ENCODE peak calls at places on chromosomes 13 and 19, in four cellular contexts. One of them, this sample, is unnamed.

GRCh38 chr19:8304841-8305621 is 3.1 kb downstream of the CD320 start:
- DNase-seq in tibial nerve: peak; percentile 4
- DNase-seq in lung: peak; percentile 27
- DNase-seq in mammary epithelial cell: no peak
- DNase-seq in this sample: peak; percentile 87

GRCh38 chr19:44367024-44367423 is 10.5 kb upstream of the ZNF112 start:
- DNase-seq in mammary epithelial cell: no peak
- DNase-seq in lung: no peak
- DNase-seq in tibial nerve: no peak
- DNase-seq in this sample: no peak

GRCh38 chr13:28637714-28638355 is 21.1 kb upstream of the POMP start:
- DNase-seq in tibial nerve: peak; percentile 22
- DNase-seq in lung: no peak
- DNase-seq in mammary epithelial cell: no peak
- DNase-seq in this sample: no peak

GRCh38 chr19:35063940-35064818 is 22.7 kb downstream of the HPN start:
- DNase-seq in mammary epithelial cell: peak; percentile 76
- DNase-seq in tibial nerve: no peak
- DNase-seq in lung: no peak
- DNase-seq in this sample: no peak

GRCh38 chr19:57348136-57348535 is 2.9 kb upstream of the ZNF304 start:
- DNase-seq in tibial nerve: no peak
- DNase-seq in mammary epithelial cell: peak; percentile 14
- DNase-seq in lung: no peak
- DNase-seq in this sample: no peak

GRCh38 chr13:101700598-101700997 is 248.1 kb downstream of the ITGBL1 start:
- DNase-seq in lung: no peak
- DNase-seq in tibial nerve: peak; percentile 50
- DNase-seq in mammary epithelial cell: no peak
- DNase-seq in this sample: no peak

GRCh38 chr19:54275951-54276350 is 5.0 kb downstream of the LILRB2 start:
- DNase-seq in lung: no peak
- DNase-seq in tibial nerve: no peak
- DNase-seq in mammary epithelial cell: no peak
- DNase-seq in this sample: no peak

GRCh38 chr19:18870531-18871172 is 25.3 kb downstream of the CERS1 start:
- DNase-seq in tibial nerve: no peak
- DNase-seq in lung: no peak
- DNase-seq in mammary epithelial cell: no peak
- DNase-seq in this sample: no peak

GRCh38 chr19:2805261-2805900 is 14.3 kb upstream of the ZNF554 start:
- DNase-seq in lung: no peak
- DNase-seq in mammary epithelial cell: no peak
- DNase-seq in tibial nerve: no peak
- DNase-seq in this sample: no peak

GRCh38 chr19:8361921-8362793 is 1.8 kb upstream of the ANGPTL4 start:
- DNase-seq in tibial nerve: peak; percentile 92
- DNase-seq in lung: peak; percentile 95
- DNase-seq in mammary epithelial cell: peak; percentile 99
- DNase-seq in this sample: no peak

GRCh38 chr13:41383400-41383799 is 72.3 kb downstream of the NAA16 start:
- DNase-seq in tibial nerve: no peak
- DNase-seq in mammary epithelial cell: no peak
- DNase-seq in lung: no peak
- DNase-seq in this sample: no peak

GRCh38 chr19:40147693-40148347 is 43.4 kb upstream of the MAP3K10 start:
- DNase-seq in lung: no peak
- DNase-seq in tibial nerve: no peak
- DNase-seq in mammary epithelial cell: peak; percentile 82
- DNase-seq in this sample: no peak

GRCh38 chr13:36997716-36998427 is 1.3 kb downstream of the ALG5 start:
- DNase-seq in tibial nerve: no peak
- DNase-seq in lung: no peak
- DNase-seq in mammary epithelial cell: peak; percentile 1
- DNase-seq in this sample: no peak

GRCh38 chr13:31846984-31847752 is 107.8 kb downstream of the RXFP2 start:
- DNase-seq in tibial nerve: no peak
- DNase-seq in mammary epithelial cell: no peak
- DNase-seq in lung: no peak
- DNase-seq in this sample: no peak

GRCh38 chr13:40181203-40181845 is 485.1 kb downstream of the FOXO1 start:
- DNase-seq in tibial nerve: no peak
- DNase-seq in mammary epithelial cell: peak; percentile 50
- DNase-seq in lung: no peak
- DNase-seq in this sample: no peak

GRCh38 chr19:38224014-38224862 is at the start of gene DPF1:
- DNase-seq in mammary epithelial cell: peak; percentile 79
- DNase-seq in lung: no peak
- DNase-seq in tibial nerve: no peak
- DNase-seq in this sample: peak; percentile 92

GRCh38 chr13:113126265-113127150 is 3.9 kb downstream of the F10 start:
- DNase-seq in tibial nerve: no peak
- DNase-seq in mammary epithelial cell: no peak
- DNase-seq in lung: no peak
- DNase-seq in this sample: no peak

GRCh38 chr19:17296976-17297375 is 6.2 kb downstream of the ABHD8 start:
- DNase-seq in lung: no peak
- DNase-seq in tibial nerve: no peak
- DNase-seq in mammary epithelial cell: no peak
- DNase-seq in this sample: no peak

GRCh38 chr13:67343777-67344176 is 113.6 kb upstream of the PCDH9 start:
- DNase-seq in tibial nerve: no peak
- DNase-seq in lung: no peak
- DNase-seq in mammary epithelial cell: peak; percentile 6
- DNase-seq in this sample: no peak

GRCh38 chr13:48448285-48448962 is 35.5 kb upstream of the LPAR6 start:
- DNase-seq in mammary epithelial cell: peak; percentile 26
- DNase-seq in tibial nerve: no peak
- DNase-seq in lung: no peak
- DNase-seq in this sample: no peak

GRCh38 chr19:33186835-33187540 is 7.1 kb upstream of the LRP3 start:
- DNase-seq in lung: no peak
- DNase-seq in tibial nerve: no peak
- DNase-seq in mammary epithelial cell: no peak
- DNase-seq in this sample: no peak

GRCh38 chr19:46606681-46607440 is 5.7 kb downstream of the CALM3 start:
- DNase-seq in tibial nerve: no peak
- DNase-seq in lung: no peak
- DNase-seq in mammary epithelial cell: no peak
- DNase-seq in this sample: no peak

GRCh38 chr19:4980087-4980486 is 11.2 kb downstream of the KDM4B start:
- DNase-seq in lung: no peak
- DNase-seq in tibial nerve: no peak
- DNase-seq in mammary epithelial cell: peak; percentile 45
- DNase-seq in this sample: no peak
- H3K4me1 ChIP-seq in lung: peaks cover 17% of the 10 kb centered on the region
- H3K4me1 ChIP-seq in tibial nerve: peaks cover 31% of the 10 kb centered on the region
- H3K4me1 ChIP-seq in mammary epithelial cell: peaks cover 29% of the 10 kb centered on the region
- H3K4me1 ChIP-seq in this sample: no peaks in the 10 kb centered on the region

GRCh38 chr13:44140146-44140545 is 233.5 kb upstream of the SERP2 start:
- DNase-seq in mammary epithelial cell: no peak
- DNase-seq in lung: no peak
- DNase-seq in tibial nerve: no peak
- DNase-seq in this sample: no peak

GRCh38 chr13:44142911-44143665 is 230.5 kb upstream of the SERP2 start:
- DNase-seq in tibial nerve: no peak
- DNase-seq in lung: no peak
- DNase-seq in mammary epithelial cell: peak; percentile 85
- DNase-seq in this sample: no peak

GRCh38 chr13:44142540-44142867 is 231.1 kb upstream of the SERP2 start:
- DNase-seq in lung: no peak
- DNase-seq in tibial nerve: peak; percentile 17
- DNase-seq in mammary epithelial cell: no peak
- DNase-seq in this sample: no peak

GRCh38 chr13:44141213-44141724 is 232.4 kb upstream of the SERP2 start:
- DNase-seq in lung: peak; percentile 35
- DNase-seq in mammary epithelial cell: peak; percentile 47
- DNase-seq in tibial nerve: peak; percentile 25
- DNase-seq in this sample: no peak

DNA sequence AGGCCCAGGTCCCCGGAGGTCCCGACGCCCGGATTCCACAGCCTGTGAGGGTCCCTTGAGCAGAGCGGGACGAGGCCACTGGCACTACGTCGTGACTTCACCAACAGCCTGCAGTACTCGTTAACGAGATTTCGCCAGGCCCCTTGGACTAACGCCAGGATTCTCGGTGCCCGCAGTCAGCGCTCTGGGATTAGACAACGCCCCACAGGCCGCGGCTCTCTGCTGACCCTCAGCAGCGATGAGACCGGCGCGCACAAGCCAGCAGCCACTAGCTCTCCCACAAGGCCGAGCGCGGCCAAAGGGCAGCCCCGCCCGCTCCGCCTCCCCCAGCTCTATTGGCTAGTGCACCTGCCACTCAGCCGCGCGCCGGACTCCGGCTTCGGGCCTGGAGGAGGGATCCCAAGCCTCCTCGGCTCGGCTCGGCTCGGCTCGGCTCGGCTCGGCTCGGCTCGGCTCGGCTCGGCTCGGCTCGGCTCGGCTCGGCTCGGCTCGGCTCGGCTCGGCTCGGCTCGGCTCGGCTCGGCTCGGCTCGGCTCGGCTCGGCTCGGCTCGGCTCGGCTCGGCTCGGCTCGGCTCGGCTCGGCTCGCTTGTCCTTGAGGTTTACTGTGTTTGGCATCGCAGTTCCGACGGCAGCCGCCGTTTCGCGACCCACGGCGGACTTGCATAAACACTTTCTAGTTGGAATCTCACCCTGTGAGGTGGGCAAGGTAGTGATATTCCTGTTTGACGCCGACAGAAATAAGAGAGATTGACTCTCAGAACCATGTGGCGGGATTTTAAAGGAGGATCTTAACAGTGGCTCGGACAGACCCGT is 231.7 kb upstream of the SERP2 start:
- DNase-seq in lung: peak; percentile 99
- DNase-seq in tibial nerve: peak; percentile 94
- DNase-seq in mammary epithelial cell: peak; percentile 95
- DNase-seq in this sample: peak; percentile 88
- H3K4me3 ChIP-seq in lung: peak overlapping the region; percentile 34
- H3K4me3 ChIP-seq in tibial nerve: peak overlapping the region; percentile 59
- H3K4me3 ChIP-seq in mammary epithelial cell: peak overlapping the region; percentile 56
- H3K4me3 ChIP-seq in this sample: peak overlapping the region; percentile 43

GRCh38 chr13:71935166-71935840 is 68.3 kb upstream of the DACH1 start:
- DNase-seq in tibial nerve: no peak
- DNase-seq in mammary epithelial cell: peak; percentile 78
- DNase-seq in lung: no peak
- DNase-seq in this sample: no peak
- H3K36me3 ChIP-seq in tibial nerve: no peaks in the 10 kb centered on the region
- H3K36me3 ChIP-seq in mammary epithelial cell: no peaks in the 10 kb centered on the region
- H3K36me3 ChIP-seq in lung: no peaks in the 10 kb centered on the region
- H3K36me3 ChIP-seq in this sample: no peaks in the 10 kb centered on the region

GRCh38 chr13:99255241-99255640 is 2.9 kb downstream of the GPR18 start:
- DNase-seq in tibial nerve: no peak
- DNase-seq in lung: no peak
- DNase-seq in mammary epithelial cell: no peak
- DNase-seq in this sample: no peak
- H3K4me1 ChIP-seq in tibial nerve: no peaks in the 10 kb centered on the region
- H3K4me1 ChIP-seq in lung: peaks cover 4% of the 10 kb centered on the region
- H3K4me1 ChIP-seq in mammary epithelial cell: no peaks in the 10 kb centered on the region
- H3K4me1 ChIP-seq in this sample: peaks cover 19% of the 10 kb centered on the region

GRCh38 chr19:48511800-48512503 is at the start of gene LMTK3:
- DNase-seq in lung: no peak
- DNase-seq in mammary epithelial cell: no peak
- DNase-seq in tibial nerve: no peak
- DNase-seq in this sample: no peak

GRCh38 chr19:48512504-48513288 is 1.1 kb upstream of the LMTK3 start:
- DNase-seq in lung: no peak
- DNase-seq in tibial nerve: no peak
- DNase-seq in mammary epithelial cell: no peak
- DNase-seq in this sample: no peak

GRCh38 chr19:48513289-48514122 is 1.9 kb upstream of the LMTK3 start:
- DNase-seq in lung: peak; percentile 69
- DNase-seq in tibial nerve: peak; percentile 33
- DNase-seq in mammary epithelial cell: peak; percentile 62
- DNase-seq in this sample: peak; percentile 87

GRCh38 chr19:48516536-48516935 is 4.9 kb upstream of the LMTK3 start:
- DNase-seq in lung: no peak
- DNase-seq in mammary epithelial cell: no peak
- DNase-seq in tibial nerve: no peak
- DNase-seq in this sample: no peak

GRCh38 chr19:48514123-48514458 is 2.5 kb upstream of the LMTK3 start:
- DNase-seq in mammary epithelial cell: no peak
- DNase-seq in lung: no peak
- DNase-seq in tibial nerve: no peak
- DNase-seq in this sample: no peak
- H3K4me3 ChIP-seq in mammary epithelial cell: no peak overlapping the region
- H3K4me3 ChIP-seq in lung: no peak overlapping the region
- H3K4me3 ChIP-seq in tibial nerve: no peak overlapping the region
- H3K4me3 ChIP-seq in this sample: peak overlapping the region; percentile 53